ENCODE peak calls at places on chromosomes 3 and 15, in ten cellular contexts. L, E, V, P, F, W, S, K, O and B are unnamed samples.
A peak's percentile ranks its signal among the peaks of the same experiment; 100 is the strongest.

GRCh38 chr3:28139288-28139687 is 102.1 kb upstream of the CMC1 start:
- DNase-seq in L (no peak), E (no peak), V (no peak), P (no peak), F (no peak), W (no peak), S (no peak), K (no peak), O (no peak), B (no peak)

GRCh38 chr3:50502584-50503423 is 630 bp downstream of the CACNA2D2 start:
- DNase-seq in L (peak; percentile 55), E (peak; percentile 37), V (no peak), P (no peak), F (no peak), W (no peak), S (peak; percentile 28), K (peak; percentile 39), O (no peak), B (no peak)

GRCh38 chr3:128488636-128488994 is 4.4 kb downstream of the GATA2 start:
- DNase-seq in L (no peak), E (no peak), V (no peak), P (no peak), F (no peak), W (no peak), S (no peak), K (no peak), O (no peak), B (no peak)

GRCh38 chr3:45210308-45211038 is 15.6 kb downstream of the TMEM158 start:
- DNase-seq in L (peak; percentile 85), E (peak; percentile 91), V (peak; percentile 68), P (peak; percentile 89), F (peak; percentile 59), W (peak; percentile 82), S (peak; percentile 85), K (peak; percentile 84), O (peak; percentile 31), B (peak; percentile 19)

GRCh38 chr3:50604628-50605588 is 6.7 kb downstream of the CISH start:
- DNase-seq in L (no peak), E (no peak), V (no peak), P (no peak), F (no peak), W (peak; percentile 92), S (no peak), K (no peak), O (no peak), B (no peak)

GRCh38 chr15:74206801-74207281 is 4.3 kb upstream of the STRA6 start:
- DNase-seq in L (no peak), E (no peak), V (peak; percentile 50), P (no peak), F (no peak), W (no peak), S (no peak), K (peak; percentile 89), O (no peak), B (peak; percentile 24)

GRCh38 chr3:131922356-131922755 is 112.5 kb downstream of the CPNE4 start:
- DNase-seq in L (no peak), E (no peak), V (no peak), P (no peak), F (no peak), W (no peak), S (no peak), K (no peak), O (no peak), B (no peak)

GRCh38 chr15:64895285-64896065 is 16.2 kb upstream of the ANKDD1A start:
- DNase-seq in L (peak; percentile 50), E (no peak), V (no peak), P (no peak), F (no peak), W (no peak), S (no peak), K (no peak), O (no peak), B (no peak)

GRCh38 chr15:48688493-48688892 is 43.0 kb upstream of the FBN1 start:
- DNase-seq in L (no peak), E (no peak), V (no peak), P (no peak), F (no peak), W (no peak), S (no peak), K (no peak), O (no peak), B (no peak)

GRCh38 chr3:143751643-143752178 is 96.6 kb downstream of the SLC9A9 start:
- DNase-seq in L (peak; percentile 63), E (no peak), V (no peak), P (no peak), F (peak; percentile 10), W (no peak), S (no peak), K (no peak), O (no peak), B (no peak)

GRCh38 chr3:196165850-196166249 is 45.4 kb downstream of the ZDHHC19 start:
- DNase-seq in L (no peak), E (no peak), V (no peak), P (no peak), F (no peak), W (no peak), S (no peak), K (no peak), O (no peak), B (no peak)

GRCh38 chr3:133121471-133121870 is 83.3 kb downstream of the TMEM108 start:
- DNase-seq in L (no peak), E (no peak), V (no peak), P (no peak), F (no peak), W (no peak), S (no peak), K (no peak), O (no peak), B (no peak)

GRCh38 chr3:184240384-184241140 is 8.2 kb downstream of the ALG3 start:
- DNase-seq in L (no peak), E (no peak), V (no peak), P (no peak), F (no peak), W (no peak), S (no peak), K (peak; percentile 65), O (no peak), B (no peak)

GRCh38 chr3:187544326-187544725 is 125.9 kb downstream of the SST start:
- DNase-seq in L (no peak), E (no peak), V (no peak), P (no peak), F (no peak), W (no peak), S (no peak), K (no peak), O (no peak), B (no peak)